ENCODE peak calls at places on chromosomes 13 and 19, in ten cellular contexts. One of them, this sample, is unnamed.

GRCh38 chr19:49524812-49525455 is 2.9 kb upstream of the RCN3 start:
- DNase-seq in fibroblast of lung: no peak
- DNase-seq in type B pancreatic cell: no peak
- DNase-seq in BE2C: no peak
- DNase-seq in lung: no peak
- DNase-seq in activated B cell treated with CpG ODN at 0.5 μM for 24 hours: no peak
- DNase-seq in GM23338: no peak
- DNase-seq in A549: no peak
- DNase-seq in body of pancreas: no peak
- DNase-seq in GM06990: no peak
- DNase-seq in this sample: no peak

GRCh38 chr13:108923386-108924061 is 294.1 kb downstream of the MYO16 start:
- DNase-seq in fibroblast of lung: no peak
- DNase-seq in GM06990: no peak
- DNase-seq in BE2C: no peak
- DNase-seq in lung: no peak
- DNase-seq in activated B cell treated with CpG ODN at 0.5 μM for 24 hours: no peak
- DNase-seq in A549: no peak
- DNase-seq in GM23338: no peak
- DNase-seq in type B pancreatic cell: no peak
- DNase-seq in body of pancreas: no peak
- DNase-seq in this sample: no peak

GRCh38 chr19:57406516-57407123 is 4.3 kb upstream of the ZNF17 start:
- DNase-seq in BE2C: peak; percentile 77
- DNase-seq in type B pancreatic cell: no peak
- DNase-seq in A549: peak; percentile 46
- DNase-seq in activated B cell treated with CpG ODN at 0.5 μM for 24 hours: peak; percentile 52
- DNase-seq in lung: peak; percentile 47
- DNase-seq in body of pancreas: peak; percentile 52
- DNase-seq in fibroblast of lung: peak; percentile 62
- DNase-seq in GM23338: peak; percentile 93
- DNase-seq in GM06990: peak; percentile 56
- DNase-seq in this sample: peak; percentile 89

GRCh38 chr13:87535911-87536310 is 135.3 kb upstream of the SLITRK5 start:
- DNase-seq in activated B cell treated with CpG ODN at 0.5 μM for 24 hours: no peak
- DNase-seq in lung: no peak
- DNase-seq in GM23338: no peak
- DNase-seq in body of pancreas: no peak
- DNase-seq in GM06990: no peak
- DNase-seq in BE2C: no peak
- DNase-seq in A549: no peak
- DNase-seq in fibroblast of lung: no peak
- DNase-seq in type B pancreatic cell: no peak
- DNase-seq in this sample: no peak

GRCh38 chr13:36090592-36090991 is 40.6 kb downstream of the DCLK1 start:
- DNase-seq in fibroblast of lung: no peak
- DNase-seq in GM06990: no peak
- DNase-seq in BE2C: no peak
- DNase-seq in activated B cell treated with CpG ODN at 0.5 μM for 24 hours: no peak
- DNase-seq in body of pancreas: no peak
- DNase-seq in GM23338: no peak
- DNase-seq in lung: no peak
- DNase-seq in A549: no peak
- DNase-seq in type B pancreatic cell: no peak
- DNase-seq in this sample: no peak

GRCh38 chr13:71218960-71219359 is 648.0 kb downstream of the DACH1 start:
- DNase-seq in fibroblast of lung: no peak
- DNase-seq in GM23338: peak; percentile 65
- DNase-seq in activated B cell treated with CpG ODN at 0.5 μM for 24 hours: no peak
- DNase-seq in lung: no peak
- DNase-seq in GM06990: no peak
- DNase-seq in body of pancreas: no peak
- DNase-seq in A549: peak; percentile 12
- DNase-seq in type B pancreatic cell: no peak
- DNase-seq in BE2C: peak; percentile 19
- DNase-seq in this sample: no peak

GRCh38 chr19:51356159-51356801 is 9.9 kb downstream of the ETFB start:
- DNase-seq in BE2C: no peak
- DNase-seq in activated B cell treated with CpG ODN at 0.5 μM for 24 hours: no peak
- DNase-seq in GM06990: no peak
- DNase-seq in A549: no peak
- DNase-seq in fibroblast of lung: no peak
- DNase-seq in type B pancreatic cell: no peak
- DNase-seq in body of pancreas: no peak
- DNase-seq in GM23338: no peak
- DNase-seq in lung: no peak
- DNase-seq in this sample: no peak

GRCh38 chr13:44379885-44380284 is 6.3 kb downstream of the SERP2 start:
- DNase-seq in activated B cell treated with CpG ODN at 0.5 μM for 24 hours: no peak
- DNase-seq in lung: no peak
- DNase-seq in BE2C: no peak
- DNase-seq in body of pancreas: no peak
- DNase-seq in type B pancreatic cell: no peak
- DNase-seq in fibroblast of lung: no peak
- DNase-seq in GM23338: no peak
- DNase-seq in A549: no peak
- DNase-seq in GM06990: no peak
- DNase-seq in this sample: no peak

GRCh38 chr19:3321696-3322095 is 44.7 kb upstream of the NFIC start:
- DNase-seq in GM06990: no peak
- DNase-seq in A549: no peak
- DNase-seq in type B pancreatic cell: no peak
- DNase-seq in GM23338: no peak
- DNase-seq in fibroblast of lung: no peak
- DNase-seq in body of pancreas: no peak
- DNase-seq in BE2C: no peak
- DNase-seq in lung: no peak
- DNase-seq in activated B cell treated with CpG ODN at 0.5 μM for 24 hours: no peak
- DNase-seq in this sample: no peak

GRCh38 chr13:30654430-30654829 is 36.7 kb downstream of the USPL1 start:
- DNase-seq in BE2C: no peak
- DNase-seq in activated B cell treated with CpG ODN at 0.5 μM for 24 hours: no peak
- DNase-seq in GM06990: no peak
- DNase-seq in type B pancreatic cell: no peak
- DNase-seq in fibroblast of lung: no peak
- DNase-seq in lung: no peak
- DNase-seq in body of pancreas: no peak
- DNase-seq in GM23338: no peak
- DNase-seq in A549: no peak
- DNase-seq in this sample: no peak

GRCh38 chr19:33428627-33429013 is 55.1 kb downstream of the CEBPG start:
- DNase-seq in BE2C: no peak
- DNase-seq in activated B cell treated with CpG ODN at 0.5 μM for 24 hours: no peak
- DNase-seq in A549: no peak
- DNase-seq in type B pancreatic cell: no peak
- DNase-seq in GM23338: no peak
- DNase-seq in GM06990: no peak
- DNase-seq in fibroblast of lung: no peak
- DNase-seq in body of pancreas: no peak
- DNase-seq in lung: no peak
- DNase-seq in this sample: peak; percentile 13

GRCh38 chr13:41273806-41274441 is 10.5 kb upstream of the MTRF1 start:
- DNase-seq in GM23338: no peak
- DNase-seq in A549: peak; percentile 9
- DNase-seq in type B pancreatic cell: no peak
- DNase-seq in GM06990: no peak
- DNase-seq in body of pancreas: no peak
- DNase-seq in activated B cell treated with CpG ODN at 0.5 μM for 24 hours: no peak
- DNase-seq in BE2C: no peak
- DNase-seq in lung: no peak
- DNase-seq in fibroblast of lung: no peak
- DNase-seq in this sample: no peak

GRCh38 chr13:95603887-95604533 is 40.5 kb downstream of the DZIP1 start:
- DNase-seq in type B pancreatic cell: no peak
- DNase-seq in lung: no peak
- DNase-seq in fibroblast of lung: peak; percentile 43
- DNase-seq in body of pancreas: peak; percentile 77
- DNase-seq in A549: peak; percentile 74
- DNase-seq in BE2C: no peak
- DNase-seq in activated B cell treated with CpG ODN at 0.5 μM for 24 hours: no peak
- DNase-seq in GM23338: no peak
- DNase-seq in GM06990: no peak
- DNase-seq in this sample: no peak

GRCh38 chr19:6730153-6730804 is 7.1 kb downstream of the GPR108 start:
- DNase-seq in fibroblast of lung: no peak
- DNase-seq in body of pancreas: peak; percentile 82
- DNase-seq in lung: peak; percentile 94
- DNase-seq in GM06990: no peak
- DNase-seq in type B pancreatic cell: no peak
- DNase-seq in GM23338: peak; percentile 98
- DNase-seq in BE2C: peak; percentile 46
- DNase-seq in A549: peak; percentile 84
- DNase-seq in activated B cell treated with CpG ODN at 0.5 μM for 24 hours: no peak
- DNase-seq in this sample: peak; percentile 40

GRCh38 chr13:90793261-90793785 is 554.2 kb upstream of the MIR17HG start:
- DNase-seq in BE2C: no peak
- DNase-seq in type B pancreatic cell: no peak
- DNase-seq in GM06990: no peak
- DNase-seq in fibroblast of lung: peak; percentile 9
- DNase-seq in GM23338: no peak
- DNase-seq in activated B cell treated with CpG ODN at 0.5 μM for 24 hours: no peak
- DNase-seq in A549: no peak
- DNase-seq in lung: no peak
- DNase-seq in body of pancreas: no peak
- DNase-seq in this sample: no peak
- TF ChIP-seq CTCF in BE2C: no peak
- TF ChIP-seq CTCF in type B pancreatic cell: no peak
- TF ChIP-seq CTCF in GM06990: no peak
- TF ChIP-seq CTCF in fibroblast of lung: no peak
- TF ChIP-seq CTCF in GM23338: no peak
- TF ChIP-seq CTCF in activated B cell treated with CpG ODN at 0.5 μM for 24 hours: no peak
- TF ChIP-seq CTCF in A549: no peak
- TF ChIP-seq CTCF in lung: no peak
- TF ChIP-seq CTCF in body of pancreas: no peak
- TF ChIP-seq CTCF in this sample: no peak

GRCh38 chr19:10112037-10112751 is 701 bp downstream of the P2RY11 start:
- DNase-seq in A549: peak; percentile 50
- DNase-seq in BE2C: no peak
- DNase-seq in fibroblast of lung: no peak
- DNase-seq in lung: no peak
- DNase-seq in GM06990: peak; percentile 42
- DNase-seq in GM23338: no peak
- DNase-seq in type B pancreatic cell: no peak
- DNase-seq in activated B cell treated with CpG ODN at 0.5 μM for 24 hours: no peak
- DNase-seq in body of pancreas: no peak
- DNase-seq in this sample: no peak

GRCh38 chr19:10114651-10115391 is 3.3 kb downstream of the P2RY11 start:
- DNase-seq in fibroblast of lung: no peak
- DNase-seq in A549: peak; percentile 23
- DNase-seq in GM06990: peak; percentile 71
- DNase-seq in activated B cell treated with CpG ODN at 0.5 μM for 24 hours: no peak
- DNase-seq in GM23338: peak; percentile 27
- DNase-seq in BE2C: no peak
- DNase-seq in body of pancreas: no peak
- DNase-seq in lung: no peak
- DNase-seq in type B pancreatic cell: no peak
- DNase-seq in this sample: no peak

GRCh38 chr19:10113964-10114650 is 2.6 kb downstream of the P2RY11 start:
- DNase-seq in lung: no peak
- DNase-seq in activated B cell treated with CpG ODN at 0.5 μM for 24 hours: no peak
- DNase-seq in body of pancreas: peak; percentile 40
- DNase-seq in type B pancreatic cell: no peak
- DNase-seq in fibroblast of lung: no peak
- DNase-seq in A549: no peak
- DNase-seq in GM23338: peak; percentile 46
- DNase-seq in BE2C: peak; percentile 62
- DNase-seq in GM06990: peak; percentile 67
- DNase-seq in this sample: no peak

GRCh38 chr19:10112895-10113591 is 1.6 kb downstream of the P2RY11 start:
- DNase-seq in lung: no peak
- DNase-seq in GM06990: peak; percentile 82
- DNase-seq in A549: peak; percentile 64
- DNase-seq in type B pancreatic cell: no peak
- DNase-seq in BE2C: peak; percentile 73
- DNase-seq in GM23338: peak; percentile 89
- DNase-seq in activated B cell treated with CpG ODN at 0.5 μM for 24 hours: peak; percentile 66
- DNase-seq in body of pancreas: peak; percentile 71
- DNase-seq in fibroblast of lung: no peak
- DNase-seq in this sample: peak; percentile 71

GRCh38 chr19:10113592-10113963 is 2.1 kb downstream of the P2RY11 start:
- DNase-seq in GM06990: peak; percentile 63
- DNase-seq in lung: no peak
- DNase-seq in BE2C: no peak
- DNase-seq in activated B cell treated with CpG ODN at 0.5 μM for 24 hours: no peak
- DNase-seq in GM23338: peak; percentile 62
- DNase-seq in A549: no peak
- DNase-seq in body of pancreas: peak; percentile 42
- DNase-seq in fibroblast of lung: no peak
- DNase-seq in type B pancreatic cell: no peak
- DNase-seq in this sample: no peak
- TF ChIP-seq CTCF in GM06990: no peak
- TF ChIP-seq CTCF in lung: no peak
- TF ChIP-seq CTCF in BE2C: no peak
- TF ChIP-seq CTCF in activated B cell treated with CpG ODN at 0.5 μM for 24 hours: no peak
- TF ChIP-seq CTCF in GM23338: peak; percentile 28
- TF ChIP-seq CTCF in A549: no peak
- TF ChIP-seq CTCF in body of pancreas: no peak
- TF ChIP-seq CTCF in fibroblast of lung: no peak
- TF ChIP-seq CTCF in type B pancreatic cell: no peak
- TF ChIP-seq CTCF in this sample: no peak

DNA sequence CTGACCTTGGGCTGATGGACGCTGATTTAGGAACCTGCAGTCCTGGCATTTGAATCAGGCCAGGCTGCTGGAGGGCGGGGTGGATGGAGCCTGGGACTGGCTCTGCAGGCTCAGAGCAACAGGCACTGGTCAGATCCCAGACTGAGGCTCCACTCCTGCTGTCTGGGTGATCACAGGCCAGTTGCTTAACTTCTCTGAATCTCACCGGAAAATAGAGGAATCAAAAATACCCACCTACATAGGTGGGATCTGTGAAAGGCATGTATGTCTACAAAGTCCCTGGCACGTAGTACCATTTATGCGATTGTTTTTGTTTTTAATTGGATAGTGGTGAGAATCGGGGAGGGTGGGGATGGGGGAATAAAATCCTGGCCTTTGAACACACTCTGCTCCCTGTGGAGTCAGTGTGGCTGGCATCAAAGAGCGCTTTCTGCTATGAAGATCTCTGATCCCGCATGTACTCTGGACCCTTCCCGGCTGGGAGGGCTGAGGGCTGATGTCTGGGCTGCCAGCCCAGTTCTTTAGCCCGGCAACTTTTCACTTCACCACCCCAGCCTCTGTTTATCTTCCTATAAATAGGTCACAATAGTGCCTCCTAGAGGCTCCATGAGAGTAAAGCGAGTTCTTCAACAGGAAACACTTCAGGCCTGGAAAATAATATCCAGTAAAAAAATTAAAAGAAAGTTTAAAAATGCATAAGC is 292.3 kb downstream of the ZNF536 start:
- DNase-seq in BE2C: peak; percentile 37
- DNase-seq in A549: peak; percentile 31
- DNase-seq in lung: no peak
- DNase-seq in GM23338: peak; percentile 83
- DNase-seq in body of pancreas: peak; percentile 91
- DNase-seq in GM06990: no peak
- DNase-seq in type B pancreatic cell: peak; percentile 67
- DNase-seq in fibroblast of lung: peak; percentile 24
- DNase-seq in activated B cell treated with CpG ODN at 0.5 μM for 24 hours: no peak
- DNase-seq in this sample: no peak
- TF ChIP-seq CTCF in BE2C: peak; percentile 65
- TF ChIP-seq CTCF in A549: peak; percentile 42
- TF ChIP-seq CTCF in lung: no peak
- TF ChIP-seq CTCF in GM23338: peak; percentile 51
- TF ChIP-seq CTCF in body of pancreas: peak; percentile 82
- TF ChIP-seq CTCF in GM06990: peak; percentile 29
- TF ChIP-seq CTCF in type B pancreatic cell: peak; percentile 72
- TF ChIP-seq CTCF in fibroblast of lung: peak; percentile 47
- TF ChIP-seq CTCF in activated B cell treated with CpG ODN at 0.5 μM for 24 hours: no peak
- TF ChIP-seq CTCF in this sample: peak; percentile 58

GRCh38 chr19:18519962-18520847 is 1.7 kb downstream of the ELL start:
- DNase-seq in fibroblast of lung: peak; percentile 74
- DNase-seq in GM23338: peak; percentile 85
- DNase-seq in type B pancreatic cell: no peak
- DNase-seq in A549: peak; percentile 80
- DNase-seq in GM06990: peak; percentile 63
- DNase-seq in BE2C: peak; percentile 69
- DNase-seq in body of pancreas: peak; percentile 88
- DNase-seq in lung: peak; percentile 74
- DNase-seq in activated B cell treated with CpG ODN at 0.5 μM for 24 hours: peak; percentile 38
- DNase-seq in this sample: peak; percentile 59
- TF ChIP-seq CTCF in fibroblast of lung: peak; percentile 66
- TF ChIP-seq CTCF in GM23338: peak; percentile 74
- TF ChIP-seq CTCF in type B pancreatic cell: peak; percentile 74
- TF ChIP-seq CTCF in A549: peak; percentile 51
- TF ChIP-seq CTCF in GM06990: peak; percentile 88
- TF ChIP-seq CTCF in BE2C: peak; percentile 80
- TF ChIP-seq CTCF in body of pancreas: peak; percentile 85
- TF ChIP-seq CTCF in lung: peak; percentile 55
- TF ChIP-seq CTCF in activated B cell treated with CpG ODN at 0.5 μM for 24 hours: no peak
- TF ChIP-seq CTCF in this sample: peak; percentile 21